ENCODE peak calls at places on chromosomes 6 and 20, in four cellular contexts. W is A549, F is HFFc6, G is mammary epithelial cell. Z is an unnamed sample.

GRCh38 chr6:108800510-108800909 is 47.7 kb upstream of the ARMC2 start:
- DNase-seq in W (no peak), F (no peak), G (no peak), Z (no peak)

GRCh38 chr6:29702519-29703103 is 20.6 kb upstream of the HLA-F start:
- DNase-seq in F (no peak), G (peak), W (peak), Z (peak)

GRCh38 chr20:61346996-61347906 is 95.2 kb downstream of the CDH4 start:
- DNase-seq in F (no peak), G (no peak), W (no peak), Z (no peak)

GRCh38 chr20:38082894-38083293 is 49.3 kb downstream of the RPRD1B start:
- DNase-seq in W (no peak), F (no peak), G (no peak), Z (no peak)

GRCh38 chr6:106872044-106872443 is 102.5 kb downstream of the CD24 start:
- DNase-seq in F (no peak), G (peak), W (no peak), Z (peak)

GRCh38 chr6:36997811-36998722 is 7.4 kb upstream of the FGD2 start:
- DNase-seq in F (no peak), G (no peak), W (no peak), Z (no peak)

GRCh38 chr6:28747083-28747630 is 176.6 kb downstream of the TRIM27 start:
- DNase-seq in W (no peak), G (no peak), F (no peak), Z (no peak)

GRCh38 chr6:71979911-71980310 is 93.6 kb downstream of the RIMS1 start:
- DNase-seq in F (peak), G (peak), W (no peak), Z (peak)

GRCh38 chr6:90397929-90398674 is 101.5 kb upstream of the BACH2 start:
- DNase-seq in G (peak), F (no peak), W (no peak), Z (peak)

GRCh38 chr6:56366112-56366852 is 118.9 kb upstream of the COL21A1 start:
- DNase-seq in G (no peak), W (no peak), F (no peak), Z (no peak)

GRCh38 chr6:116631379-116631990 is 15.2 kb downstream of the RSPH4A start:
- DNase-seq in W (no peak), G (peak), F (no peak), Z (no peak)

GRCh38 chr6:18538315-18538714 is 151.2 kb downstream of the RNF144B start:
- DNase-seq in G (no peak), W (no peak), F (no peak), Z (no peak)

GRCh38 chr6:135299256-135299655 is 118.1 kb downstream of the MYB start:
- DNase-seq in F (peak), G (no peak), W (no peak), Z (no peak)

GRCh38 chr6:43013020-43013842 is 515 bp downstream of the MEA1 start:
- DNase-seq in G (no peak), W (no peak), F (peak), Z (no peak)

GRCh38 chr6:115830895-115831294 is 229.8 kb downstream of the FRK start:
- DNase-seq in G (peak), W (peak), F (no peak), Z (no peak)

GRCh38 chr20:32252189-32252588 is 25.3 kb upstream of the KIF3B start:
- DNase-seq in W (no peak), G (no peak), F (no peak), Z (no peak)

GRCh38 chr6:45946352-45946751 is 69.3 kb downstream of the CLIC5 start:
- DNase-seq in G (no peak), F (peak), W (no peak), Z (no peak)

GRCh38 chr6:2967936-2968335 is 3.4 kb downstream of the SERPINB6 start:
- DNase-seq in W (no peak), G (no peak), F (no peak), Z (no peak)

GRCh38 chr6:100509101-100509500 is 44.4 kb upstream of the SIM1 start:
- DNase-seq in G (no peak), F (no peak), W (no peak), Z (no peak)

GRCh38 chr6:160030103-160030502 is 61.2 kb downstream of the IGF2R start:
- DNase-seq in G (peak), W (no peak), F (peak), Z (peak)

GRCh38 chr20:24647713-24648112 is 178.3 kb downstream of the SYNDIG1 start:
- DNase-seq in F (no peak), W (no peak), G (no peak), Z (no peak)

GRCh38 chr20:46562373-46563169 is 12.1 kb upstream of the OCSTAMP start:
- DNase-seq in F (peak), G (peak), W (peak), Z (peak)

GRCh38 chr20:13302647-13303425 is 81.8 kb downstream of the ISM1 start:
- DNase-seq in W (peak), G (peak), F (peak), Z (peak)

GRCh38 chr6:149846321-149846720 is 17.8 kb downstream of the LRP11 start:
- DNase-seq in F (peak), G (peak), W (no peak), Z (peak)

GRCh38 chr20:38447931-38448675 is 13.0 kb upstream of the SNHG17 start:
- DNase-seq in F (no peak), W (no peak), G (no peak), Z (no peak)

GRCh38 chr20:57106030-57106682 is 160.3 kb downstream of the BMP7 start:
- DNase-seq in W (no peak), G (no peak), F (no peak), Z (no peak)

GRCh38 chr20:12700701-12701100 is 308.1 kb upstream of the SPTLC3 start:
- DNase-seq in W (no peak), G (no peak), F (no peak), Z (no peak)

GRCh38 chr6:79784013-79784753 is 153.1 kb downstream of the SH3BGRL2 start:
- DNase-seq in G (no peak), F (no peak), W (no peak), Z (no peak)

GRCh38 chr6:39301606-39302005 is 12.6 kb downstream of the KCNK17 start:
- DNase-seq in F (no peak), G (no peak), W (no peak), Z (no peak)

GRCh38 chr6:66396145-66396544 is 689.1 kb upstream of the EYS start:
- DNase-seq in F (no peak), G (no peak), W (no peak), Z (no peak)

GRCh38 chr6:159919800-159920199 is 29.0 kb downstream of the MAS1 start:
- DNase-seq in W (no peak), F (no peak), G (no peak), Z (no peak)

GRCh38 chr6:68724054-68724453 is 89.0 kb downstream of the ADGRB3 start:
- DNase-seq in G (no peak), F (no peak), W (no peak), Z (no peak)

DNA sequence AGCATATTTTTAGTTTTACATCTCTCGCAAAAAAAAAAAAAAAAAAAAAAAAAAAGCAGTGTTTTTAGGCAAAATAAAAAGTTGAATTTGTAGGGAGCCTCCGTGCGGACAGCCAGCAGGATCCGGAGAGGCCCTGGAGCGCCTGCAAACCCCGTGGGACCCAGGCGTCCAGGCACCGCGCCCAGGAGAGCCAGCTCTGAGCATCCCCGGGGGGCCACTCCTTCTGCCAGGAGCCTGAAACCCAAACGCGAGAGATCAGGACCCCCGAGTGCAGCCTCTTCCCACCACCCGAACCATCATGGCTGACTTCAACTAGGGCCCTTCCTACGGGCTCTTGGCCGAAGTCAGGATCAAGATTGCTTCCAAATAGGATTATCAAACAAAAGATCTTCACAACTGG is 54.1 kb upstream of the LY86 start:
- DNase-seq in G (no peak), W (no peak), F (no peak), Z (no peak)
- TF ChIP-seq CTCF in G (no peak), W (no peak), F (no peak), Z (no peak)

GRCh38 chr6:4394786-4395185 is 259.4 kb upstream of the ECI2 start:
- DNase-seq in G (no peak), W (no peak), F (no peak), Z (no peak)

GRCh38 chr6:4395386-4395785 is 260.0 kb upstream of the ECI2 start:
- DNase-seq in W (no peak), F (no peak), G (no peak), Z (no peak)

GRCh38 chr6:4397307-4397706 is 261.9 kb upstream of the ECI2 start:
- DNase-seq in W (no peak), F (no peak), G (no peak), Z (no peak)

GRCh38 chr6:4398806-4399205 is 263.4 kb upstream of the ECI2 start:
- DNase-seq in F (no peak), G (no peak), W (no peak), Z (no peak)

DNA sequence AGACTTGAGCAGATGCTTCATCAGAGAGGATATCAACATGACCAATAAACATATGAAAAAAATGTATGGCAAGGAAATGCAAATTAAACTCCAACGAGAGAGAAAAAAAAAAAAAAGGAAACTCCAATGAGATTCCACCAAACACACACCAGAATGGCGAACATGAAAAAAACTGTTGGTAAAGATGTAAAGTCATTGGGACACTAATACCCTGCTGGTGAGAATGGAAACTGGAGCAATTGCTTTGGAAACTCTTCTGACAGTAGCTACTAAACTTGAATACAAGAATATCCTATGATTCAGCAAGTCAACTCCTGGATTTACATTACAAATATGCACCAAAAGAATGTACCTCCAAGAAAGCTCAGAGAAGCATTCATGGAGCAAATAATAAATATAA is 260.7 kb upstream of the ECI2 start:
- DNase-seq in W (no peak), F (peak), G (no peak), Z (no peak)
- TF ChIP-seq CTCF in W (no peak), F (peak), G (peak), Z (no peak)

DNA sequence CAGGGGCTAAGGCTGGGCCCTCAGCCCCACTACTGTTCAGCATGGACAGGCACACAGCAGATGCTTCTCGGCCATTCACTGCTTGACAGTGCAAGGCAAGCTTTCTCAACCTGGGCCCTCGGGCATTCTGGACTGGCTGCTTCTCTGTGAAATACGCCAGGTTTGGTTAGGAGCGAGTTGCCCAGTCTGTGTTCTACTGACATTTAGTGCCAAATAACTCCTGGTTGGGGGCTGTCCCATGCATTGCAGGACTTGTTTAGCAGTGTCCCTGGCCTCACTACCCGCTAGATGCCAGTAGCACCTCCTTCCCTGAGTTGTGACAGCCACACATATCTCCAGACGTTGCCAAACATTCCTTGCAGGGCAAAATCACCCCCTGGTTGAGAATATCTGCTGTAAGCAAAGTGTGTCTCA is 156.9 kb downstream of the CEBPB start:
- DNase-seq in W (no peak), F (no peak), G (no peak), Z (no peak)
- TF ChIP-seq CTCF in W (no peak), F (no peak), G (no peak), Z (no peak)

GRCh38 chr20:58344741-58345140 is 35.2 kb downstream of the RAB22A start:
- DNase-seq in W (no peak), G (peak), F (peak), Z (peak)

GRCh38 chr20:58352454-58352853 is 36.6 kb upstream of the VAPB start:
- DNase-seq in G (no peak), F (no peak), W (no peak), Z (no peak)

GRCh38 chr20:58349586-58349985 is 39.4 kb upstream of the VAPB start:
- DNase-seq in W (peak), F (peak), G (peak), Z (peak)
- TF ChIP-seq CTCF in W (no peak), F (peak), G (no peak), Z (no peak)

GRCh38 chr6:47630587-47630986 is 67.8 kb upstream of the ADGRF4 start:
- DNase-seq in F (no peak), G (no peak), W (no peak), Z (no peak)

GRCh38 chr6:47631248-47632196 is 66.9 kb upstream of the ADGRF4 start:
- DNase-seq in W (no peak), F (peak), G (peak), Z (peak)

GRCh38 chr6:47629954-47630353 is 68.4 kb upstream of the ADGRF4 start:
- DNase-seq in W (no peak), F (no peak), G (no peak), Z (no peak)

GRCh38 chr6:47634210-47635047 is 64.0 kb upstream of the ADGRF4 start:
- DNase-seq in W (no peak), F (no peak), G (no peak), Z (no peak)

DNA sequence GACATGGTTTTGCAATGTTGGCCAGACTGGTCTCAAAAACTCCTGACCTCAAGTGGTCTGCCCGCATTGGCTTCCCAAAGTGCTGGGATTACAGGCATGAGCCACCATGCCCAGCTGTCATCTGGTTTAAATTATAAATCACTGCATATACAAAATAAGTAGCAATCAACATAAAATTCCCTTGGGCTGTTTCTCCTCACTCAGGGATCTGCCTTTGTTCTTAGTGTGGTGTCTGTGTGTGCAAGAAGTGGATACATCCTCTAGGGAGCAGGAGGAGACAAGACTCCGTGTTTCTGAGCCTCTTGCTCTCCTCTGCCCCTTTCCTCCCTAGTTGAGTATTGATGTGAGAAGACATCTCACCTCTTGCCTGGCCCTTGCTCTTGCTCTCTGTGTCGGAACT is 65.2 kb upstream of the ADGRF4 start:
- DNase-seq in G (peak), W (no peak), F (no peak), Z (peak)
- TF ChIP-seq CTCF in G (peak), W (peak), F (no peak), Z (no peak)

Z was measured in RWPE1.